ENCODE peak calls at places on chromosomes 11 and 22, in seven cellular contexts. V is EL; T is AG09319; P is stimulated activated CD4-positive, alpha-beta T cell treated with anti-CD3 and anti-CD28 coated beads, Interleukin-15, amount 100 ng/mL, for 48 hours; R is brain microvascular endothelial cell; H is T-helper 1 cell; B is neural crest cell. N is an unnamed sample.

GRCh38 chr11:75150879-75151278 is at the start of gene SLCO2B1:
- DNase-seq in V (no peak), T (no peak), P (no peak), R (no peak), H (no peak), B (no peak), N (no peak)

GRCh38 chr22:46373838-46374662 is 38.5 kb downstream of the TRMU start:
- DNase-seq in V (no peak), T (no peak), P (no peak), R (no peak), H (no peak), B (no peak), N (no peak)

GRCh38 chr11:89381094-89381493 is 110.1 kb downstream of the NOX4 start:
- DNase-seq in V (peak), T (peak), P (no peak), R (peak), H (no peak), B (no peak), N (peak)

GRCh38 chr11:20160425-20161229 is at the start of gene DBX1:
- DNase-seq in V (no peak), T (no peak), P (no peak), R (no peak), H (no peak), B (no peak), N (no peak)

GRCh38 chr22:29617922-29618629 is 14.6 kb downstream of the NF2 start:
- DNase-seq in V (peak), T (peak), P (no peak), R (no peak), H (no peak), B (no peak), N (no peak)

GRCh38 chr22:24175160-24175808 is 6.0 kb upstream of the SUSD2 start:
- DNase-seq in V (peak), T (peak), P (peak), R (peak), H (peak), B (peak), N (peak)

GRCh38 chr11:44814881-44815592 is 88.3 kb downstream of the TSPAN18 start:
- DNase-seq in V (peak), T (no peak), P (no peak), R (no peak), H (no peak), B (no peak), N (peak)

GRCh38 chr22:30238661-30239420 is 7.7 kb downstream of the LIF start:
- DNase-seq in V (peak), T (no peak), P (no peak), R (peak), H (no peak), B (no peak), N (no peak)

GRCh38 chr11:122186439-122187080 is 70.5 kb upstream of the BLID start:
- DNase-seq in V (peak), T (peak), P (no peak), R (peak), H (no peak), B (no peak), N (peak)

GRCh38 chr11:78340530-78340929 is 77.1 kb downstream of the GAB2 start:
- DNase-seq in V (no peak), T (no peak), P (no peak), R (no peak), H (no peak), B (no peak), N (no peak)

GRCh38 chr22:50189184-50189848 is 3.6 kb downstream of the TRABD start:
- DNase-seq in V (no peak), T (no peak), P (no peak), R (no peak), H (no peak), B (no peak), N (no peak)

GRCh38 chr11:65224939-65225283 is 36.9 kb upstream of the POLA2 start:
- DNase-seq in V (peak), T (peak), P (no peak), R (peak), H (no peak), B (no peak), N (peak)

GRCh38 chr22:41092847-41093371 is 517 bp downstream of the EP300 start:
- DNase-seq in V (peak), T (no peak), P (no peak), R (no peak), H (peak), B (no peak), N (peak)

GRCh38 chr22:40431021-40431420 is 60.6 kb downstream of the SGSM3 start:
- DNase-seq in V (no peak), T (no peak), P (no peak), R (no peak), H (no peak), B (no peak), N (no peak)

GRCh38 chr22:38267086-38267485 is 5.7 kb downstream of the TMEM184B start:
- DNase-seq in V (no peak), T (no peak), P (no peak), R (no peak), H (peak), B (no peak), N (no peak)

GRCh38 chr22:22408731-22409696 is 99.5 kb downstream of the ZNF280B start:
- DNase-seq in V (no peak), T (no peak), P (no peak), R (peak), H (no peak), B (peak), N (no peak)

GRCh38 chr11:65710424-65710823 is 1.6 kb upstream of the KAT5 start:
- DNase-seq in V (peak), T (no peak), P (no peak), R (no peak), H (no peak), B (no peak), N (no peak)